ENCODE peak calls at places on chromosome 15, in six cellular contexts. One of them, this sample, is unnamed.
A peak's percentile ranks its signal among the peaks of the same experiment; 100 is the strongest.

GRCh38 chr15:49987198-49987785 is 131.7 kb downstream of the ATP8B4 start:
- DNase-seq in stimulated activated naive CD8-positive, alpha-beta T cell treated with anti-CD3 and anti-CD28 coated beads, Interleukin-15, Interleukin-2, amounts not matched to agents 100 U/mL and 50 U/mL, for 24 hours: no peak
- DNase-seq in HL-60: no peak
- DNase-seq in activated T-helper 1 cell treated with anti-CD3 and anti-CD28 coated beads, Interleukin-12 subunit alpha, Interleukin-12 subunit beta, Interleukin-2, Interleukin-4 antibody, amounts not matched to agents 30 ng/mL and 10 ng/mL and 1 ng/mL, durations not matched to agents 14 hours and 24 hours and 36 hours: no peak
- DNase-seq in activated CD8-positive, alpha-beta memory T cell treated with anti-CD3 and anti-CD28 coated beads for 48 hours: no peak
- DNase-seq in T47D: no peak
- DNase-seq in this sample: no peak

GRCh38 chr15:85485956-85486567 is 105.7 kb downstream of the AKAP13 start:
- DNase-seq in activated T-helper 1 cell treated with anti-CD3 and anti-CD28 coated beads, Interleukin-12 subunit alpha, Interleukin-12 subunit beta, Interleukin-2, Interleukin-4 antibody, amounts not matched to agents 30 ng/mL and 10 ng/mL and 1 ng/mL, durations not matched to agents 14 hours and 24 hours and 36 hours: peak; percentile 54
- DNase-seq in stimulated activated naive CD8-positive, alpha-beta T cell treated with anti-CD3 and anti-CD28 coated beads, Interleukin-15, Interleukin-2, amounts not matched to agents 100 U/mL and 50 U/mL, for 24 hours: peak; percentile 62
- DNase-seq in activated CD8-positive, alpha-beta memory T cell treated with anti-CD3 and anti-CD28 coated beads for 48 hours: no peak
- DNase-seq in HL-60: peak; percentile 52
- DNase-seq in T47D: peak; percentile 84
- DNase-seq in this sample: peak; percentile 44

GRCh38 chr15:100973351-100974034 is 54.3 kb downstream of the LRRK1 start:
- DNase-seq in stimulated activated naive CD8-positive, alpha-beta T cell treated with anti-CD3 and anti-CD28 coated beads, Interleukin-15, Interleukin-2, amounts not matched to agents 100 U/mL and 50 U/mL, for 24 hours: no peak
- DNase-seq in activated T-helper 1 cell treated with anti-CD3 and anti-CD28 coated beads, Interleukin-12 subunit alpha, Interleukin-12 subunit beta, Interleukin-2, Interleukin-4 antibody, amounts not matched to agents 30 ng/mL and 10 ng/mL and 1 ng/mL, durations not matched to agents 14 hours and 24 hours and 36 hours: no peak
- DNase-seq in T47D: no peak
- DNase-seq in activated CD8-positive, alpha-beta memory T cell treated with anti-CD3 and anti-CD28 coated beads for 48 hours: no peak
- DNase-seq in HL-60: no peak
- DNase-seq in this sample: no peak

GRCh38 chr15:23648920-23649515 is 1.4 kb upstream of the MAGEL2 start:
- DNase-seq in activated CD8-positive, alpha-beta memory T cell treated with anti-CD3 and anti-CD28 coated beads for 48 hours: no peak
- DNase-seq in HL-60: no peak
- DNase-seq in stimulated activated naive CD8-positive, alpha-beta T cell treated with anti-CD3 and anti-CD28 coated beads, Interleukin-15, Interleukin-2, amounts not matched to agents 100 U/mL and 50 U/mL, for 24 hours: peak; percentile 46
- DNase-seq in activated T-helper 1 cell treated with anti-CD3 and anti-CD28 coated beads, Interleukin-12 subunit alpha, Interleukin-12 subunit beta, Interleukin-2, Interleukin-4 antibody, amounts not matched to agents 30 ng/mL and 10 ng/mL and 1 ng/mL, durations not matched to agents 14 hours and 24 hours and 36 hours: no peak
- DNase-seq in T47D: peak; percentile 44
- DNase-seq in this sample: no peak

GRCh38 chr15:55649058-55649423 is 60.9 kb upstream of the PYGO1 start:
- DNase-seq in HL-60: no peak
- DNase-seq in activated CD8-positive, alpha-beta memory T cell treated with anti-CD3 and anti-CD28 coated beads for 48 hours: no peak
- DNase-seq in stimulated activated naive CD8-positive, alpha-beta T cell treated with anti-CD3 and anti-CD28 coated beads, Interleukin-15, Interleukin-2, amounts not matched to agents 100 U/mL and 50 U/mL, for 24 hours: no peak
- DNase-seq in activated T-helper 1 cell treated with anti-CD3 and anti-CD28 coated beads, Interleukin-12 subunit alpha, Interleukin-12 subunit beta, Interleukin-2, Interleukin-4 antibody, amounts not matched to agents 30 ng/mL and 10 ng/mL and 1 ng/mL, durations not matched to agents 14 hours and 24 hours and 36 hours: no peak
- DNase-seq in T47D: no peak
- DNase-seq in this sample: no peak

GRCh38 chr15:96331141-96331941 is 841 bp downstream of the NR2F2 start:
- DNase-seq in activated CD8-positive, alpha-beta memory T cell treated with anti-CD3 and anti-CD28 coated beads for 48 hours: no peak
- DNase-seq in HL-60: no peak
- DNase-seq in stimulated activated naive CD8-positive, alpha-beta T cell treated with anti-CD3 and anti-CD28 coated beads, Interleukin-15, Interleukin-2, amounts not matched to agents 100 U/mL and 50 U/mL, for 24 hours: no peak
- DNase-seq in T47D: peak; percentile 91
- DNase-seq in activated T-helper 1 cell treated with anti-CD3 and anti-CD28 coated beads, Interleukin-12 subunit alpha, Interleukin-12 subunit beta, Interleukin-2, Interleukin-4 antibody, amounts not matched to agents 30 ng/mL and 10 ng/mL and 1 ng/mL, durations not matched to agents 14 hours and 24 hours and 36 hours: no peak
- DNase-seq in this sample: peak; percentile 10

GRCh38 chr15:68383161-68384074 is 48.5 kb downstream of the ITGA11 start:
- DNase-seq in stimulated activated naive CD8-positive, alpha-beta T cell treated with anti-CD3 and anti-CD28 coated beads, Interleukin-15, Interleukin-2, amounts not matched to agents 100 U/mL and 50 U/mL, for 24 hours: peak; percentile 47
- DNase-seq in activated CD8-positive, alpha-beta memory T cell treated with anti-CD3 and anti-CD28 coated beads for 48 hours: no peak
- DNase-seq in T47D: peak; percentile 69
- DNase-seq in activated T-helper 1 cell treated with anti-CD3 and anti-CD28 coated beads, Interleukin-12 subunit alpha, Interleukin-12 subunit beta, Interleukin-2, Interleukin-4 antibody, amounts not matched to agents 30 ng/mL and 10 ng/mL and 1 ng/mL, durations not matched to agents 14 hours and 24 hours and 36 hours: peak; percentile 25
- DNase-seq in HL-60: no peak
- DNase-seq in this sample: no peak

GRCh38 chr15:38002883-38003477 is 68.5 kb downstream of the TMCO5A start:
- DNase-seq in activated T-helper 1 cell treated with anti-CD3 and anti-CD28 coated beads, Interleukin-12 subunit alpha, Interleukin-12 subunit beta, Interleukin-2, Interleukin-4 antibody, amounts not matched to agents 30 ng/mL and 10 ng/mL and 1 ng/mL, durations not matched to agents 14 hours and 24 hours and 36 hours: peak; percentile 10
- DNase-seq in activated CD8-positive, alpha-beta memory T cell treated with anti-CD3 and anti-CD28 coated beads for 48 hours: no peak
- DNase-seq in HL-60: peak; percentile 3
- DNase-seq in T47D: peak; percentile 82
- DNase-seq in stimulated activated naive CD8-positive, alpha-beta T cell treated with anti-CD3 and anti-CD28 coated beads, Interleukin-15, Interleukin-2, amounts not matched to agents 100 U/mL and 50 U/mL, for 24 hours: peak; percentile 30
- DNase-seq in this sample: peak; percentile 43

GRCh38 chr15:39747326-39747725 is 35.3 kb downstream of the FSIP1 start:
- DNase-seq in stimulated activated naive CD8-positive, alpha-beta T cell treated with anti-CD3 and anti-CD28 coated beads, Interleukin-15, Interleukin-2, amounts not matched to agents 100 U/mL and 50 U/mL, for 24 hours: no peak
- DNase-seq in HL-60: no peak
- DNase-seq in activated T-helper 1 cell treated with anti-CD3 and anti-CD28 coated beads, Interleukin-12 subunit alpha, Interleukin-12 subunit beta, Interleukin-2, Interleukin-4 antibody, amounts not matched to agents 30 ng/mL and 10 ng/mL and 1 ng/mL, durations not matched to agents 14 hours and 24 hours and 36 hours: no peak
- DNase-seq in T47D: no peak
- DNase-seq in activated CD8-positive, alpha-beta memory T cell treated with anti-CD3 and anti-CD28 coated beads for 48 hours: no peak
- DNase-seq in this sample: peak; percentile 31

GRCh38 chr15:48285329-48286214 is 45.7 kb upstream of the DUT start:
- DNase-seq in activated CD8-positive, alpha-beta memory T cell treated with anti-CD3 and anti-CD28 coated beads for 48 hours: no peak
- DNase-seq in HL-60: peak; percentile 24
- DNase-seq in stimulated activated naive CD8-positive, alpha-beta T cell treated with anti-CD3 and anti-CD28 coated beads, Interleukin-15, Interleukin-2, amounts not matched to agents 100 U/mL and 50 U/mL, for 24 hours: peak; percentile 40
- DNase-seq in activated T-helper 1 cell treated with anti-CD3 and anti-CD28 coated beads, Interleukin-12 subunit alpha, Interleukin-12 subunit beta, Interleukin-2, Interleukin-4 antibody, amounts not matched to agents 30 ng/mL and 10 ng/mL and 1 ng/mL, durations not matched to agents 14 hours and 24 hours and 36 hours: peak; percentile 19
- DNase-seq in T47D: peak; percentile 81
- DNase-seq in this sample: peak; percentile 77

GRCh38 chr15:82021992-82022391 is 23.8 kb downstream of the MEX3B start:
- DNase-seq in activated CD8-positive, alpha-beta memory T cell treated with anti-CD3 and anti-CD28 coated beads for 48 hours: no peak
- DNase-seq in HL-60: no peak
- DNase-seq in activated T-helper 1 cell treated with anti-CD3 and anti-CD28 coated beads, Interleukin-12 subunit alpha, Interleukin-12 subunit beta, Interleukin-2, Interleukin-4 antibody, amounts not matched to agents 30 ng/mL and 10 ng/mL and 1 ng/mL, durations not matched to agents 14 hours and 24 hours and 36 hours: no peak
- DNase-seq in stimulated activated naive CD8-positive, alpha-beta T cell treated with anti-CD3 and anti-CD28 coated beads, Interleukin-15, Interleukin-2, amounts not matched to agents 100 U/mL and 50 U/mL, for 24 hours: no peak
- DNase-seq in T47D: peak; percentile 47
- DNase-seq in this sample: peak; percentile 37

GRCh38 chr15:41695750-41696436 is 35.7 kb downstream of the MGA start:
- DNase-seq in activated CD8-positive, alpha-beta memory T cell treated with anti-CD3 and anti-CD28 coated beads for 48 hours: no peak
- DNase-seq in HL-60: peak; percentile 63
- DNase-seq in stimulated activated naive CD8-positive, alpha-beta T cell treated with anti-CD3 and anti-CD28 coated beads, Interleukin-15, Interleukin-2, amounts not matched to agents 100 U/mL and 50 U/mL, for 24 hours: peak; percentile 34
- DNase-seq in T47D: peak; percentile 51
- DNase-seq in activated T-helper 1 cell treated with anti-CD3 and anti-CD28 coated beads, Interleukin-12 subunit alpha, Interleukin-12 subunit beta, Interleukin-2, Interleukin-4 antibody, amounts not matched to agents 30 ng/mL and 10 ng/mL and 1 ng/mL, durations not matched to agents 14 hours and 24 hours and 36 hours: peak; percentile 34
- DNase-seq in this sample: peak; percentile 31

GRCh38 chr15:91357527-91357926 is 257.5 kb downstream of the SV2B start:
- DNase-seq in T47D: no peak
- DNase-seq in activated CD8-positive, alpha-beta memory T cell treated with anti-CD3 and anti-CD28 coated beads for 48 hours: no peak
- DNase-seq in HL-60: no peak
- DNase-seq in activated T-helper 1 cell treated with anti-CD3 and anti-CD28 coated beads, Interleukin-12 subunit alpha, Interleukin-12 subunit beta, Interleukin-2, Interleukin-4 antibody, amounts not matched to agents 30 ng/mL and 10 ng/mL and 1 ng/mL, durations not matched to agents 14 hours and 24 hours and 36 hours: no peak
- DNase-seq in stimulated activated naive CD8-positive, alpha-beta T cell treated with anti-CD3 and anti-CD28 coated beads, Interleukin-15, Interleukin-2, amounts not matched to agents 100 U/mL and 50 U/mL, for 24 hours: no peak
- DNase-seq in this sample: no peak

GRCh38 chr15:99857836-99858235 is 124.6 kb upstream of the LYSMD4 start:
- DNase-seq in HL-60: no peak
- DNase-seq in stimulated activated naive CD8-positive, alpha-beta T cell treated with anti-CD3 and anti-CD28 coated beads, Interleukin-15, Interleukin-2, amounts not matched to agents 100 U/mL and 50 U/mL, for 24 hours: no peak
- DNase-seq in activated CD8-positive, alpha-beta memory T cell treated with anti-CD3 and anti-CD28 coated beads for 48 hours: no peak
- DNase-seq in activated T-helper 1 cell treated with anti-CD3 and anti-CD28 coated beads, Interleukin-12 subunit alpha, Interleukin-12 subunit beta, Interleukin-2, Interleukin-4 antibody, amounts not matched to agents 30 ng/mL and 10 ng/mL and 1 ng/mL, durations not matched to agents 14 hours and 24 hours and 36 hours: no peak
- DNase-seq in T47D: no peak
- DNase-seq in this sample: no peak

This sample was measured in smooth muscle cell of the brain vasculature.